ENCODE peak calls at places on chromosome 15, in five cellular contexts. Z is progenitor cell of endocrine pancreas; I is NT2/D1; R is stimulated activated naive CD8-positive, alpha-beta T cell treated with anti-CD3 and anti-CD28 coated beads, Interleukin-15, Interleukin-2, amounts not matched to agents 100 U/mL and 50 U/mL, for 24 hours; Y is non-pigmented ciliary epithelial cell. Q is an unnamed sample.

GRCh38 chr15:70337292-70338186 is 239.8 kb upstream of the TLE3 start:
- DNase-seq in Z (no peak), I (no peak), R (no peak), Y (no peak), Q (no peak)

GRCh38 chr15:50542051-50542450 is 4.4 kb downstream of the USP50 start:
- DNase-seq in Z (no peak), I (no peak), R (no peak), Y (no peak), Q (no peak)

GRCh38 chr15:51371271-51371670 is 29.8 kb downstream of the GLDN start:
- DNase-seq in Z (no peak), I (no peak), R (no peak), Y (no peak), Q (no peak)

GRCh38 chr15:32067115-32067514 is 36.8 kb downstream of the CHRNA7 start:
- DNase-seq in Z (no peak), I (no peak), R (no peak), Y (no peak), Q (no peak)

GRCh38 chr15:100890850-100891249 is 11.2 kb downstream of the ALDH1A3 start:
- DNase-seq in Z (no peak), I (no peak), R (no peak), Y (no peak), Q (no peak)

GRCh38 chr15:58521293-58521991 is 89.7 kb downstream of the LIPC start:
- DNase-seq in Z (no peak), I (peak; percentile 11), R (no peak), Y (peak; percentile 31), Q (peak; percentile 77)

GRCh38 chr15:56978898-56979662 is 60.6 kb downstream of the TCF12 start:
- DNase-seq in Z (no peak), I (no peak), R (no peak), Y (peak; percentile 41), Q (no peak)

GRCh38 chr15:69626095-69627066 is 173.8 kb downstream of the RPLP1 start:
- DNase-seq in Z (no peak), I (no peak), R (no peak), Y (no peak), Q (no peak)